ENCODE peak calls at places on chromosomes 12 and 14, in four cellular contexts. X is HTR-8/SVneo, P is osteocyte, Y is endodermal cell. R is an unnamed sample.

GRCh38 chr12:42130670-42131402 is 13.8 kb downstream of the GXYLT1 start:
- DNase-seq in X (no peak), P (no peak), Y (no peak), R (peak)

GRCh38 chr14:64891839-64892375 is 12.2 kb upstream of the SPTB start:
- DNase-seq in X (peak), P (no peak), Y (peak), R (no peak)

GRCh38 chr14:91058017-91058675 is 2.3 kb downstream of the RPS6KA5 start:
- DNase-seq in Y (no peak), P (no peak), X (peak), R (no peak)

GRCh38 chr12:58293308-58293983 is 352.1 kb downstream of the ATP23 start:
- DNase-seq in Y (no peak), P (no peak), X (no peak), R (no peak)

GRCh38 chr14:96754845-96755184 is 42.4 kb upstream of the VRK1 start:
- DNase-seq in X (no peak), P (no peak), Y (peak), R (no peak)

GRCh38 chr14:91029451-91030217 is 30.8 kb downstream of the RPS6KA5 start:
- DNase-seq in Y (no peak), P (no peak), X (no peak), R (no peak)

GRCh38 chr14:60616326-60617044 is 32.8 kb downstream of the SIX1 start:
- DNase-seq in Y (no peak), X (no peak), P (no peak), R (no peak)

GRCh38 chr14:61444215-61444768 is 122.9 kb downstream of the PRKCH start:
- DNase-seq in P (no peak), Y (no peak), X (no peak), R (no peak)

GRCh38 chr12:13258212-13258611 is 61.7 kb downstream of the EMP1 start:
- DNase-seq in P (no peak), X (no peak), Y (peak), R (no peak)

GRCh38 chr12:96719671-96720362 is 187.2 kb upstream of the NEDD1 start:
- DNase-seq in X (no peak), Y (no peak), P (no peak), R (no peak)

R was measured in left ventricle myocardium superior.